ENCODE peak calls at places on chromosome 21, in eight cellular contexts. G is posterior cingulate gyrus; P is endothelial cell; L is activated T-cell treated with anti-CD3 and anti-CD28 coated beads, Interleukin-2, amount 50 U/mL, for 72 hours; O is AG08396; K is activated gamma-delta T cell; A is NCI-H1105; Z is stimulated activated CD8-positive, alpha-beta memory T cell treated with anti-CD3 and anti-CD28 coated beads, Interleukin-7, amount 100 ng/mL, for 1 hour. R is an unnamed sample.

GRCh38 chr21:18058731-18059398 is 185.8 kb upstream of the CHODL start:
- DNase-seq in G (no peak), L (no peak), Z (no peak), O (no peak), K (no peak), P (no peak), A (no peak), R (no peak)

GRCh38 chr21:45427331-45428271 is 22.6 kb downstream of the COL18A1 start:
- DNase-seq in Z (no peak), K (no peak), O (peak), A (no peak), P (no peak), L (no peak), G (no peak), R (no peak)

GRCh38 chr21:20639026-20639425 is 359.2 kb upstream of the NCAM2 start:
- DNase-seq in L (no peak), A (no peak), P (no peak), K (no peak), O (no peak), G (no peak), Z (no peak), R (no peak)

GRCh38 chr21:42646836-42647235 is 6.6 kb upstream of the PDE9A start:
- DNase-seq in L (no peak), K (no peak), P (no peak), Z (no peak), G (no peak), O (no peak), A (no peak), R (no peak)

GRCh38 chr21:35408401-35408800 is 359.3 kb upstream of the RUNX1 start:
- DNase-seq in P (no peak), A (no peak), Z (no peak), G (no peak), K (no peak), O (peak), L (no peak), R (no peak)

GRCh38 chr21:37071561-37072238 is 1.2 kb downstream of the PIGP start:
- DNase-seq in K (no peak), O (peak), A (no peak), G (no peak), L (peak), Z (no peak), P (no peak), R (no peak)

GRCh38 chr21:14438204-14438603 is 55.3 kb upstream of the HSPA13 start:
- DNase-seq in O (no peak), P (no peak), K (no peak), L (no peak), A (no peak), G (no peak), Z (no peak), R (no peak)

GRCh38 chr21:37862536-37862935 is 53.7 kb downstream of the KCNJ6 start:
- DNase-seq in Z (no peak), K (no peak), L (no peak), G (no peak), O (peak), A (peak), P (peak), R (no peak)

GRCh38 chr21:35053356-35054096 is 4.4 kb upstream of the RUNX1 start:
- DNase-seq in K (no peak), L (no peak), A (no peak), G (no peak), P (no peak), O (no peak), Z (no peak), R (no peak)

GRCh38 chr21:37450385-37451044 is 83.9 kb downstream of the DYRK1A start:
- DNase-seq in A (no peak), P (no peak), L (no peak), G (no peak), O (no peak), K (no peak), Z (no peak), R (no peak)

GRCh38 chr21:14916676-14917141 is 148.1 kb downstream of the NRIP1 start:
- DNase-seq in P (no peak), K (no peak), Z (no peak), G (no peak), O (no peak), A (no peak), L (no peak), R (no peak)

GRCh38 chr21:45541221-45542039 is 810 bp downstream of the SLC19A1 start:
- DNase-seq in G (peak), K (peak), P (peak), O (peak), A (peak), Z (peak), L (peak), R (peak)

GRCh38 chr21:31041295-31042079 is 3.2 kb upstream of the KRTAP19-8 start:
- DNase-seq in K (no peak), G (no peak), L (no peak), O (no peak), P (no peak), Z (no peak), A (no peak), R (no peak)

GRCh38 chr21:35578350-35578782 is 482.0 kb downstream of the SETD4 start:
- DNase-seq in Z (no peak), K (no peak), A (no peak), P (no peak), O (peak), G (no peak), L (no peak), R (no peak)

GRCh38 chr21:33899199-33899598 is 16.4 kb downstream of the ATP5PO start:
- DNase-seq in P (no peak), A (no peak), L (no peak), G (no peak), O (no peak), K (no peak), Z (no peak), R (no peak)

GRCh38 chr21:31660134-31660565 is 657 bp downstream of the SOD1 start:
- DNase-seq in G (no peak), P (peak), Z (no peak), L (no peak), O (no peak), K (no peak), A (peak), R (no peak)

GRCh38 chr21:44301093-44301492 is 1.2 kb downstream of the PFKL start:
- DNase-seq in A (no peak), L (no peak), K (no peak), P (no peak), G (no peak), Z (no peak), O (no peak), R (no peak)

GRCh38 chr21:38277501-38278111 is 20.8 kb downstream of the KCNJ15 start:
- DNase-seq in G (no peak), P (no peak), L (peak), A (no peak), Z (no peak), O (peak), K (no peak), R (no peak)

GRCh38 chr21:28538987-28539622 is 453.6 kb downstream of the LTN1 start:
- DNase-seq in P (no peak), K (no peak), O (no peak), A (no peak), G (no peak), L (no peak), Z (no peak), R (no peak)

GRCh38 chr21:29382029-29382654 is 83.4 kb downstream of the BACH1 start:
- DNase-seq in P (no peak), Z (no peak), O (peak), K (no peak), L (no peak), A (no peak), G (no peak), R (no peak)

GRCh38 chr21:38524168-38525153 is 26.2 kb upstream of the ERG start:
- DNase-seq in L (no peak), K (no peak), G (no peak), Z (no peak), A (no peak), P (no peak), O (no peak), R (no peak)

GRCh38 chr21:33884361-33885157 is 31.0 kb downstream of the ATP5PO start:
- DNase-seq in Z (no peak), K (no peak), P (no peak), O (no peak), L (no peak), A (no peak), G (no peak), R (no peak)

GRCh38 chr21:16078382-16078781 is 348.6 kb downstream of the USP25 start:
- DNase-seq in G (no peak), Z (no peak), L (no peak), O (no peak), A (no peak), K (no peak), P (no peak), R (no peak)

GRCh38 chr21:21631961-21632360 is 633.8 kb downstream of the NCAM2 start:
- DNase-seq in A (no peak), Z (no peak), K (no peak), L (no peak), O (no peak), G (no peak), P (no peak), R (no peak)

GRCh38 chr21:35071347-35071746 is 22.2 kb upstream of the RUNX1 start:
- DNase-seq in K (no peak), L (no peak), O (no peak), G (no peak), P (no peak), Z (no peak), A (no peak), R (no peak)

GRCh38 chr21:16192900-16193299 is 463.1 kb downstream of the USP25 start:
- DNase-seq in L (no peak), O (no peak), G (no peak), P (no peak), K (no peak), A (no peak), Z (no peak), R (no peak)

GRCh38 chr21:45074818-45075605 is 632 bp downstream of the ADARB1 start:
- DNase-seq in K (no peak), O (peak), G (no peak), P (peak), Z (no peak), L (peak), A (peak), R (peak)

GRCh38 chr21:35086357-35086756 is 37.3 kb upstream of the RUNX1 start:
- DNase-seq in K (no peak), A (no peak), P (no peak), O (no peak), L (no peak), Z (no peak), G (no peak), R (no peak)

GRCh38 chr21:29078884-29079765 is 5.7 kb upstream of the CCT8 start:
- DNase-seq in L (peak), K (no peak), P (no peak), G (peak), O (no peak), Z (no peak), A (no peak), R (peak)

GRCh38 chr21:42703173-42703908 is 49.9 kb downstream of the PDE9A start:
- DNase-seq in G (no peak), L (no peak), O (peak), K (no peak), P (no peak), Z (no peak), A (no peak), R (no peak)

GRCh38 chr21:42426424-42426823 is 22.7 kb downstream of the UBASH3A start:
- DNase-seq in O (no peak), Z (no peak), A (no peak), P (no peak), K (no peak), G (no peak), L (no peak), R (no peak)

GRCh38 chr21:45809421-45809820 is 165.9 kb downstream of the PCBP3 start:
- DNase-seq in A (no peak), Z (no peak), K (no peak), L (no peak), G (no peak), O (no peak), P (no peak), R (no peak)

GRCh38 chr21:42981862-42982261 is 7.5 kb downstream of the PKNOX1 start:
- DNase-seq in G (no peak), K (no peak), P (no peak), L (no peak), Z (no peak), O (no peak), A (no peak), R (no peak)

GRCh38 chr21:27645285-27645684 is 678.4 kb upstream of the ADAMTS5 start:
- DNase-seq in O (no peak), L (no peak), K (no peak), A (no peak), G (no peak), Z (no peak), P (no peak), R (no peak)

GRCh38 chr21:42641311-42642218 is 11.9 kb upstream of the PDE9A start:
- DNase-seq in P (no peak), K (no peak), G (no peak), L (no peak), O (no peak), A (no peak), Z (no peak), R (no peak)

R was measured in head of caudate nucleus.